ENCODE peak calls at places on chromosomes 6 and 20, in seven cellular contexts. G is substantia nigra; Q is heart left ventricle; C is endodermal cell; I is CD4-positive, alpha-beta memory T cell; U is amygdala; N is fibroblast of villous mesenchyme. F is an unnamed sample.
A peak's percentile ranks its signal among the peaks of the same experiment; 100 is the strongest.

GRCh38 chr20:50580016-50580747 is 70.0 kb downstream of the PTPN1 start:
- DNase-seq in G (no peak), Q (peak; percentile 68), C (peak; percentile 91), I (no peak), U (no peak), N (peak; percentile 54), F (peak; percentile 95)

GRCh38 chr6:113857565-113858066 is 471 bp downstream of the MARCKS start:
- DNase-seq in G (no peak), Q (peak; percentile 21), C (peak; percentile 63), I (no peak), U (peak; percentile 20), N (no peak), F (peak; percentile 61)

GRCh38 chr6:6806793-6807518 is 218.4 kb downstream of the LY86 start:
- DNase-seq in G (no peak), Q (peak; percentile 58), C (peak; percentile 21), I (no peak), U (no peak), N (no peak), F (no peak)

GRCh38 chr6:2524090-2524489 is 226.6 kb downstream of the MYLK4 start:
- DNase-seq in G (no peak), Q (no peak), C (peak; percentile 53), I (no peak), U (no peak), N (no peak), F (no peak)

GRCh38 chr20:51496964-51497363 is 45.6 kb downstream of the NFATC2 start:
- DNase-seq in G (no peak), Q (no peak), C (peak; percentile 26), I (no peak), U (no peak), N (no peak), F (no peak)

GRCh38 chr6:15443119-15443518 is 197.2 kb downstream of the JARID2 start:
- DNase-seq in G (no peak), Q (no peak), C (no peak), I (no peak), U (no peak), N (peak; percentile 88), F (no peak)

GRCh38 chr20:34485068-34485634 is 31.1 kb upstream of the DYNLRB1 start:
- DNase-seq in G (no peak), Q (no peak), C (no peak), I (no peak), U (no peak), N (peak; percentile 55), F (no peak)

GRCh38 chr6:124193132-124193531 is 389.5 kb downstream of the NKAIN2 start:
- DNase-seq in G (no peak), Q (no peak), C (no peak), I (no peak), U (no peak), N (no peak), F (no peak)

GRCh38 chr6:46410330-46410953 is 80.8 kb downstream of the RCAN2 start:
- DNase-seq in G (no peak), Q (no peak), C (no peak), I (peak; percentile 52), U (no peak), N (peak; percentile 67), F (peak; percentile 26)

GRCh38 chr20:5715068-5715841 is 34.9 kb upstream of the SHLD1 start:
- DNase-seq in G (no peak), Q (no peak), C (no peak), I (no peak), U (no peak), N (no peak), F (no peak)

GRCh38 chr6:37985355-37985754 is 165.8 kb downstream of the ZFAND3 start:
- DNase-seq in G (no peak), Q (no peak), C (no peak), I (no peak), U (no peak), N (no peak), F (no peak)

GRCh38 chr6:40599580-40599979 is 12.4 kb upstream of the LRFN2 start:
- DNase-seq in G (no peak), Q (no peak), C (peak; percentile 89), I (no peak), U (no peak), N (no peak), F (peak; percentile 38)

F was measured in H7.